ENCODE peak calls at places on chromosomes 12 and 14, in six cellular contexts. G is esophagus muscularis mucosa, A is prostate gland, M is erythroblast, D is GM12891, C is testis. T is an unnamed sample.

GRCh38 chr12:132527883-132528264 is 37.9 kb downstream of the FBRSL1 start:
- DNase-seq in G (no peak), A (no peak), M (no peak), D (no peak), C (no peak), T (no peak)

GRCh38 chr12:27999970-28000369 is 27.4 kb upstream of the PTHLH start:
- DNase-seq in G (no peak), A (no peak), M (no peak), D (no peak), C (no peak), T (no peak)

GRCh38 chr14:55373784-55374725 is 37.6 kb downstream of the ATG14 start:
- DNase-seq in G (no peak), A (no peak), M (no peak), D (peak), C (no peak), T (no peak)

GRCh38 chr14:100871234-100872186 is 32.0 kb downstream of the RTL1 start:
- DNase-seq in G (no peak), A (no peak), M (no peak), D (no peak), C (no peak), T (peak)

GRCh38 chr12:109714141-109714912 is 702 bp downstream of the FAM222A start:
- DNase-seq in G (no peak), A (peak), M (peak), D (peak), C (peak), T (peak)

GRCh38 chr12:111410229-111411186 is 4.8 kb downstream of the SH2B3 start:
- DNase-seq in G (no peak), A (no peak), M (peak), D (no peak), C (no peak), T (no peak)

GRCh38 chr14:47278233-47278842 is 397.1 kb downstream of the MDGA2 start:
- DNase-seq in G (no peak), A (no peak), M (peak), D (peak), C (peak), T (peak)

GRCh38 chr12:10722905-10723866 is at the start of gene YBX3:
- DNase-seq in G (peak), A (peak), M (peak), D (peak), C (peak), T (peak)

GRCh38 chr12:121227294-121227693 is 17.4 kb downstream of the P2RX4 start:
- DNase-seq in G (no peak), A (peak), M (no peak), D (no peak), C (no peak), T (no peak)

GRCh38 chr12:118310320-118310719 is 62.4 kb downstream of the TAOK3 start:
- DNase-seq in G (no peak), A (no peak), M (no peak), D (no peak), C (no peak), T (no peak)

GRCh38 chr12:118317729-118318128 is 55.0 kb downstream of the TAOK3 start:
- DNase-seq in G (no peak), A (no peak), M (no peak), D (no peak), C (no peak), T (no peak)

GRCh38 chr14:92649934-92650545 is 98.4 kb downstream of the LGMN start:
- DNase-seq in G (no peak), A (peak), M (no peak), D (no peak), C (peak), T (no peak)

GRCh38 chr14:68238956-68239355 is 419.4 kb downstream of the RAD51B start:
- DNase-seq in G (no peak), A (no peak), M (peak), D (no peak), C (no peak), T (no peak)

GRCh38 chr12:50283924-50284236 is 560 bp upstream of the LIMA1 start:
- DNase-seq in G (no peak), A (no peak), M (peak), D (peak), C (no peak), T (no peak)

GRCh38 chr12:3490848-3491382 is at the start of gene PRMT8:
- DNase-seq in G (no peak), A (no peak), M (no peak), D (peak), C (peak), T (no peak)

GRCh38 chr12:92133795-92134637 is 11.6 kb downstream of the BTG1 start:
- DNase-seq in G (no peak), A (no peak), M (no peak), D (no peak), C (no peak), T (no peak)

GRCh38 chr12:29710104-29710503 is 73.6 kb downstream of the TMTC1 start:
- DNase-seq in G (no peak), A (no peak), M (peak), D (no peak), C (no peak), T (no peak)

GRCh38 chr12:98743362-98743953 is 98.4 kb downstream of the APAF1 start:
- DNase-seq in G (peak), A (no peak), M (peak), D (peak), C (no peak), T (peak)

GRCh38 chr12:18696971-18697602 is 40.7 kb downstream of the PLCZ1 start:
- DNase-seq in G (no peak), A (no peak), M (no peak), D (no peak), C (no peak), T (peak)

GRCh38 chr12:132597333-132598283 is 12.8 kb downstream of the LRCOL1 start:
- DNase-seq in G (no peak), A (no peak), M (peak), D (no peak), C (no peak), T (no peak)

GRCh38 chr14:101634453-101635237 is 73.3 kb downstream of the DIO3 start:
- DNase-seq in G (no peak), A (no peak), M (no peak), D (no peak), C (no peak), T (no peak)

GRCh38 chr12:94263011-94263786 is 114.8 kb downstream of the PLXNC1 start:
- DNase-seq in G (no peak), A (no peak), M (no peak), D (no peak), C (no peak), T (no peak)

GRCh38 chr12:104704224-104704623 is 247.5 kb downstream of the CHST11 start:
- DNase-seq in G (no peak), A (no peak), M (no peak), D (no peak), C (no peak), T (no peak)

GRCh38 chr14:54226103-54226502 is 170.7 kb upstream of the CDKN3 start:
- DNase-seq in G (no peak), A (no peak), M (no peak), D (no peak), C (no peak), T (no peak)

GRCh38 chr14:54465654-54466053 is 23.1 kb downstream of the GMFB start:
- DNase-seq in G (no peak), A (no peak), M (no peak), D (no peak), C (no peak), T (no peak)

GRCh38 chr14:66395300-66395699 is 90.9 kb upstream of the CCDC196 start:
- DNase-seq in G (no peak), A (no peak), M (no peak), D (no peak), C (no peak), T (no peak)

GRCh38 chr12:1691123-1692007 is 495 bp downstream of the ADIPOR2 start:
- DNase-seq in G (no peak), A (peak), M (peak), D (no peak), C (peak), T (peak)

GRCh38 chr14:75487155-75487671 is 35.1 kb upstream of the BATF start:
- DNase-seq in G (peak), A (no peak), M (no peak), D (no peak), C (no peak), T (no peak)

GRCh38 chr12:9106067-9106466 is 9.7 kb downstream of the A2M start:
- DNase-seq in G (no peak), A (no peak), M (no peak), D (no peak), C (no peak), T (no peak)

GRCh38 chr12:9109213-9109522 is 6.6 kb downstream of the A2M start:
- DNase-seq in G (no peak), A (no peak), M (no peak), D (no peak), C (no peak), T (no peak)

GRCh38 chr12:9108504-9109212 is 7.1 kb downstream of the A2M start:
- DNase-seq in G (no peak), A (no peak), M (no peak), D (no peak), C (no peak), T (no peak)

GRCh38 chr12:9106610-9107541 is 8.8 kb downstream of the A2M start:
- DNase-seq in G (no peak), A (no peak), M (no peak), D (no peak), C (no peak), T (no peak)

GRCh38 chr12:9107542-9107873 is 8.2 kb downstream of the A2M start:
- DNase-seq in G (no peak), A (no peak), M (no peak), D (no peak), C (no peak), T (no peak)
- TF ChIP-seq POLR2A in G (no peak), A (no peak), M (no peak), D (no peak), C (no peak), T (no peak)

GRCh38 chr12:88579941-88580871 is at the start of gene KITLG:
- DNase-seq in G (peak), A (peak), M (peak), D (peak), C (peak), T (peak)
- TF ChIP-seq POLR2A in G (peak), A (peak), M (no peak), D (no peak), C (no peak), T (peak)

DNA sequence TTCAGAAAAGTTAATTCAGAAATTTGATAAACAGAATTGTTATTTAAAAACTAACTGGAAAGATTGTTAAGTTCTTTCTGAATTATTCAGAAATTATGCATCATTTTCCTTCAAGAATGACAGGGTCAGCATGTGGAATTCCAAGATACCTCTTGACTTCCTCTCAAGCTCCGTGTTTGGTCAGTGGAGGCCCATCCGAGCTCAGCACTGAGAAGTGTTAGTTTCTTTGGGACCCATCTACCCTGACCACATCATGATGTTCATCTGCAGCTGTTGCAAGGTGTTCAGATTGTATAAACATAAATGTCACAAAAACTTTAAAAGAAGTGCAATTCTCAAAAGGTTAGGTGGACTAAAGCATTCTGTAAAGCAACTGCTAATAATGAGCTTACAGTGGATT is 33.7 kb downstream of the MDM2 start:
- DNase-seq in G (no peak), A (no peak), M (no peak), D (no peak), C (no peak), T (no peak)
- TF ChIP-seq POLR2A in G (no peak), A (no peak), M (no peak), D (peak), C (no peak), T (no peak)

GRCh38 chr12:96376865-96377264 is 23.4 kb downstream of the CDK17 start:
- DNase-seq in G (no peak), A (no peak), M (peak), D (no peak), C (no peak), T (no peak)

GRCh38 chr12:96375173-96375572 is 25.1 kb downstream of the CDK17 start:
- DNase-seq in G (no peak), A (no peak), M (peak), D (no peak), C (no peak), T (no peak)

GRCh38 chr12:96378319-96378718 is 21.9 kb downstream of the CDK17 start:
- DNase-seq in G (no peak), A (no peak), M (peak), D (no peak), C (no peak), T (no peak)

GRCh38 chr12:96371787-96372699 is 28.2 kb downstream of the CDK17 start:
- DNase-seq in G (no peak), A (no peak), M (peak), D (no peak), C (no peak), T (no peak)

GRCh38 chr12:96375841-96376249 is 24.4 kb downstream of the CDK17 start:
- DNase-seq in G (no peak), A (no peak), M (peak), D (no peak), C (no peak), T (no peak)
- TF ChIP-seq POLR2A in G (no peak), A (no peak), M (no peak), D (no peak), C (no peak), T (no peak)

GRCh38 chr14:30214456-30215090 is 286.9 kb upstream of the PRKD1 start:
- DNase-seq in G (no peak), A (peak), M (peak), D (no peak), C (peak), T (no peak)
- TF ChIP-seq POLR2A in G (no peak), A (no peak), M (no peak), D (no peak), C (no peak), T (no peak)

GRCh38 chr14:94376976-94377865 is 11.2 kb downstream of the SERPINA1 start:
- DNase-seq in G (no peak), A (no peak), M (no peak), D (no peak), C (no peak), T (no peak)
- TF ChIP-seq POLR2A in G (no peak), A (no peak), M (no peak), D (no peak), C (no peak), T (no peak)

GRCh38 chr14:51636109-51636508 is 15.6 kb upstream of the FRMD6 start:
- DNase-seq in G (no peak), A (no peak), M (no peak), D (no peak), C (no peak), T (no peak)
- TF ChIP-seq POLR2A in G (no peak), A (no peak), M (no peak), D (no peak), C (no peak), T (no peak)